ENCODE peak calls at places on chromosomes 2 and 18, in nine cellular contexts. I, R, H, A, J, M, B, X and E are unnamed samples. For H3K9me3, the result is how much of the 10 kb centered on the place peaks cover.

GRCh38 chr2:135663148-135663700 is 78.4 kb upstream of the UBXN4 start:
- DNase-seq in I (no peak), R (no peak), H (no peak), A (no peak), J (no peak), M (no peak), B (peak), X (no peak), E (no peak)

GRCh38 chr2:111897924-111898702 is at the start of gene MERTK:
- DNase-seq in I (peak), R (peak), H (peak), A (peak), J (peak), M (peak), B (peak), X (peak), E (peak)

GRCh38 chr2:178025551-178026185 is 46.9 kb downstream of the PDE11A start:
- DNase-seq in I (no peak), R (peak), H (no peak), A (no peak), J (no peak), M (no peak), B (no peak), X (no peak), E (no peak)

GRCh38 chr2:60453301-60453700 is 100.2 kb downstream of the BCL11A start:
- DNase-seq in I (no peak), R (no peak), H (no peak), A (no peak), J (no peak), M (no peak), B (no peak), X (no peak), E (no peak)

GRCh38 chr18:10188971-10189810 is 265.2 kb upstream of the APCDD1 start:
- DNase-seq in I (no peak), R (no peak), H (no peak), A (no peak), J (no peak), M (no peak), B (no peak), X (no peak), E (peak)

GRCh38 chr2:199431748-199432213 is 26.0 kb downstream of the SATB2 start:
- DNase-seq in I (no peak), R (peak), H (no peak), A (peak), J (no peak), M (no peak), B (peak), X (no peak), E (no peak)

GRCh38 chr2:127475788-127476187 is 50.5 kb downstream of the IWS1 start:
- DNase-seq in I (no peak), R (no peak), H (no peak), A (no peak), J (no peak), M (no peak), B (no peak), X (no peak), E (no peak)

GRCh38 chr2:127596311-127597045 is 49.5 kb upstream of the GPR17 start:
- DNase-seq in I (no peak), R (no peak), H (peak), A (no peak), J (no peak), M (no peak), B (no peak), X (no peak), E (no peak)

GRCh38 chr2:19362652-19363473 is 4.4 kb upstream of the OSR1 start:
- DNase-seq in I (peak), R (peak), H (peak), A (peak), J (peak), M (peak), B (peak), X (peak), E (peak)

GRCh38 chr18:48567388-48567787 is 28.6 kb downstream of the CTIF start:
- DNase-seq in I (no peak), R (no peak), H (no peak), A (no peak), J (no peak), M (no peak), B (no peak), X (no peak), E (no peak)

GRCh38 chr2:67790622-67791021 is 272.2 kb downstream of the C1D start:
- DNase-seq in I (no peak), R (no peak), H (no peak), A (no peak), J (no peak), M (no peak), B (peak), X (peak), E (no peak)

GRCh38 chr2:16537347-16537746 is 128.3 kb downstream of the CYRIA start:
- DNase-seq in I (no peak), R (no peak), H (no peak), A (no peak), J (no peak), M (no peak), B (peak), X (no peak), E (no peak)

GRCh38 chr2:77156599-77156998 is 365.6 kb downstream of the LRRTM4 start:
- DNase-seq in I (no peak), R (no peak), H (no peak), A (no peak), J (no peak), M (no peak), B (no peak), X (no peak), E (no peak)

GRCh38 chr18:54950221-54950620 is 9.0 kb downstream of the CCDC68 start:
- DNase-seq in I (no peak), R (no peak), H (no peak), A (no peak), J (no peak), M (no peak), B (no peak), X (no peak), E (no peak)

GRCh38 chr2:121897335-121897970 is 142.0 kb downstream of the TSN start:
- DNase-seq in I (peak), R (peak), H (no peak), A (peak), J (no peak), M (no peak), B (peak), X (peak), E (no peak)

GRCh38 chr2:14778015-14778414 is 145.5 kb downstream of the LRATD1 start:
- DNase-seq in I (no peak), R (no peak), H (no peak), A (no peak), J (no peak), M (no peak), B (peak), X (no peak), E (no peak)

GRCh38 chr18:8668381-8668780 is 37.0 kb upstream of the MTCL1 start:
- DNase-seq in I (no peak), R (no peak), H (no peak), A (no peak), J (no peak), M (no peak), B (no peak), X (no peak), E (no peak)

GRCh38 chr2:41879367-41879871 is 168.4 kb upstream of the PKDCC start:
- DNase-seq in I (no peak), R (no peak), H (no peak), A (no peak), J (no peak), M (no peak), B (no peak), X (no peak), E (no peak)

GRCh38 chr2:233535276-233535675 is 31.3 kb downstream of the USP40 start:
- DNase-seq in I (no peak), R (no peak), H (no peak), A (no peak), J (no peak), M (no peak), B (no peak), X (no peak), E (no peak)

GRCh38 chr2:119225084-119225864 is 1.6 kb downstream of the STEAP3 start:
- DNase-seq in I (peak), R (no peak), H (no peak), A (no peak), J (no peak), M (no peak), B (peak), X (no peak), E (no peak)

GRCh38 chr18:59249186-59249774 is 24.0 kb downstream of the RAX start:
- DNase-seq in I (peak), R (peak), H (no peak), A (peak), J (no peak), M (peak), B (peak), X (peak), E (no peak)

GRCh38 chr2:224208443-224208842 is 169.4 kb upstream of the SERPINE2 start:
- DNase-seq in I (no peak), R (no peak), H (no peak), A (no peak), J (no peak), M (no peak), B (no peak), X (no peak), E (no peak)

GRCh38 chr2:97870396-97870843 is 125.3 kb downstream of the TMEM131 start:
- DNase-seq in I (peak), R (peak), H (no peak), A (peak), J (no peak), M (peak), B (peak), X (peak), E (no peak)

GRCh38 chr2:48230834-48231233 is 299.1 kb upstream of the STON1 start:
- DNase-seq in I (no peak), R (no peak), H (no peak), A (no peak), J (no peak), M (no peak), B (no peak), X (no peak), E (no peak)

GRCh38 chr2:69641887-69642708 is 1.4 kb downstream of the AAK1 start:
- DNase-seq in I (no peak), R (no peak), H (no peak), A (no peak), J (no peak), M (no peak), B (no peak), X (no peak), E (no peak)

GRCh38 chr2:187519419-187520120 is 34.7 kb downstream of the TFPI start:
- DNase-seq in I (no peak), R (no peak), H (no peak), A (no peak), J (no peak), M (no peak), B (no peak), X (no peak), E (no peak)

GRCh38 chr18:46750626-46751025 is 6.2 kb downstream of the ST8SIA5 start:
- DNase-seq in I (no peak), R (no peak), H (no peak), A (no peak), J (no peak), M (peak), B (no peak), X (no peak), E (no peak)

GRCh38 chr2:118386636-118387302 is 298.5 kb downstream of the INSIG2 start:
- DNase-seq in I (no peak), R (peak), H (no peak), A (no peak), J (no peak), M (no peak), B (peak), X (peak), E (no peak)

GRCh38 chr2:136295168-136295567 is 177.2 kb upstream of the CXCR4 start:
- DNase-seq in I (no peak), R (no peak), H (no peak), A (no peak), J (no peak), M (no peak), B (no peak), X (no peak), E (no peak)

GRCh38 chr2:181778621-181779195 is 98.4 kb upstream of the NEUROD1 start:
- DNase-seq in I (no peak), R (no peak), H (no peak), A (peak), J (no peak), M (peak), B (peak), X (no peak), E (no peak)

GRCh38 chr2:238901461-238902057 is 53.7 kb downstream of the TWIST2 start:
- DNase-seq in I (no peak), R (no peak), H (no peak), A (no peak), J (no peak), M (no peak), B (no peak), X (no peak), E (no peak)

GRCh38 chr18:35998967-35999366 is 26.5 kb downstream of the RMP24 start:
- DNase-seq in I (no peak), R (peak), H (no peak), A (peak), J (no peak), M (no peak), B (no peak), X (no peak), E (no peak)
- TF ChIP-seq CTCF in I (peak), R (no peak), H (peak), A (peak), J (no peak), M (peak), B (peak), X (peak), E (peak)

GRCh38 chr2:228699400-228699799 is 517.9 kb upstream of the SPHKAP start:
- DNase-seq in I (no peak), R (no peak), H (no peak), A (peak), J (no peak), M (no peak), B (peak), X (no peak), E (no peak)
- H3K9me3 ChIP-seq in I (under half), R (under half), H (under half), A (under half), J (under half), M (under half), B (under half), X (under half), E (under half)

DNA sequence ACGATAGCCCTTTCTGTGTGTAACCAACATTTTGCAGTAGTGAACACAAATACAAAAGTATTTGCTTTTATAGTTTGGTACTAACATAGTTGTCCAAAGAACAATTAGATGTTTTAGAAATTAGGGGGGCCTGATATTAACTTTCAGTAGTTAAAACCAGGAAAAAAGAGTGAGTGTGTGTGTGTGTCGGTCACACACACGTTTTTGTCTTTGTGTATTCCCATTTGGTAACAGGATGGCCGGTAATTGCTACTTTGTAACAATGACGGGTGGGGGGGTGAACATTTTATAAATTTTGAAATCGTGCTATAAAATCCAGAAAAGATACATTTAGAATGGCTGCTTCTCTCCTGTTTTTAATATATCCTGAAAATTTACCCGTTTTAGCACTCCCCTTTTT is 1.5 kb downstream of the PPIG start:
- DNase-seq in I (no peak), R (no peak), H (no peak), A (no peak), J (no peak), M (no peak), B (no peak), X (no peak), E (no peak)
- H3K27ac ChIP-seq in I (peak), R (peak), H (peak), A (peak), J (peak), M (peak), B (no peak), X (no peak), E (peak)

GRCh38 chr18:50057009-50057408 is 137.9 kb downstream of the MYO5B start:
- DNase-seq in I (no peak), R (no peak), H (no peak), A (no peak), J (no peak), M (no peak), B (no peak), X (no peak), E (no peak)
- TF ChIP-seq CTCF in I (peak), R (no peak), H (no peak), A (no peak), J (no peak), M (no peak), B (no peak), X (no peak), E (no peak)